ENCODE peak calls at places on chromosome 18, in five cellular contexts. P is CD4-positive, alpha-beta memory T cell; X is MM.1S; S is effector memory CD4-positive, alpha-beta T cell; F is ovary. H is an unnamed sample. For H3K36me3, the result is how much of the 10 kb centered on the place peaks cover.

GRCh38 chr18:24014986-24015896 is 687 bp downstream of the TTC39C start:
- DNase-seq in F (peak), S (peak), X (peak), P (peak), H (no peak)

GRCh38 chr18:24395049-24395780 is 2.4 kb downstream of the OSBPL1A start:
- DNase-seq in P (no peak), S (no peak), F (no peak), X (no peak), H (no peak)

GRCh38 chr18:27605107-27605834 is 420.2 kb upstream of the CHST9 start:
- DNase-seq in P (no peak), X (peak), S (no peak), F (peak), H (no peak)

GRCh38 chr18:75823376-75823950 is 396.0 kb upstream of the SMIM21 start:
- DNase-seq in X (no peak), F (no peak), S (no peak), P (no peak), H (no peak)

GRCh38 chr18:657311-657997 is at the start of gene TYMS:
- DNase-seq in P (no peak), X (peak), S (no peak), F (peak), H (no peak)

GRCh38 chr18:55552498-55553189 is 35.3 kb downstream of the TCF4 start:
- DNase-seq in S (no peak), P (no peak), X (no peak), F (no peak), H (no peak)

GRCh38 chr18:67463829-67464228 is 52.7 kb downstream of the DSEL start:
- DNase-seq in F (no peak), S (no peak), X (no peak), P (no peak), H (no peak)

GRCh38 chr18:56489901-56490300 is 148.5 kb downstream of the TXNL1 start:
- DNase-seq in X (no peak), F (no peak), P (no peak), S (no peak), H (no peak)

GRCh38 chr18:55262021-55262560 is 302.8 kb upstream of the CCDC68 start:
- DNase-seq in S (no peak), F (no peak), X (no peak), P (no peak), H (no peak)

GRCh38 chr18:13550446-13551304 is 175.7 kb downstream of the FAM210A start:
- DNase-seq in S (no peak), X (no peak), P (no peak), F (no peak), H (no peak)

GRCh38 chr18:14781671-14782070 is 33.7 kb downstream of the ANKRD30B start:
- DNase-seq in P (no peak), F (no peak), S (no peak), X (no peak), H (no peak)

GRCh38 chr18:815353-815752 is 3.3 kb upstream of the YES1 start:
- DNase-seq in S (no peak), F (no peak), X (no peak), P (no peak), H (no peak)

GRCh38 chr18:23612434-23613090 is 26.3 kb upstream of the NPC1 start:
- DNase-seq in F (no peak), X (no peak), P (no peak), S (no peak), H (no peak)

GRCh38 chr18:52992041-52992440 is 652.0 kb downstream of the DCC start:
- DNase-seq in S (no peak), F (no peak), X (no peak), P (no peak), H (no peak)

GRCh38 chr18:75340206-75340605 is 87.3 kb downstream of the SMIM21 start:
- DNase-seq in X (no peak), F (no peak), P (no peak), S (no peak), H (no peak)

GRCh38 chr18:67551146-67551545 is 34.6 kb upstream of the DSEL start:
- DNase-seq in X (no peak), S (no peak), F (no peak), P (no peak), H (no peak)

GRCh38 chr18:61816071-61816470 is 76.7 kb downstream of the RNF152 start:
- DNase-seq in F (no peak), S (no peak), X (no peak), P (no peak), H (no peak)

GRCh38 chr18:62437520-62438329 is 85.1 kb upstream of the ZCCHC2 start:
- DNase-seq in X (no peak), S (no peak), P (no peak), F (no peak), H (no peak)

GRCh38 chr18:51195086-51195601 is 2.3 kb downstream of the MEX3C start:
- DNase-seq in P (no peak), X (no peak), F (no peak), S (no peak), H (no peak)

GRCh38 chr18:51197661-51198424 is at the start of gene MEX3C:
- DNase-seq in P (peak), S (peak), X (peak), F (peak), H (peak)

GRCh38 chr18:51196116-51196810 is 1.2 kb downstream of the MEX3C start:
- DNase-seq in S (no peak), P (peak), F (peak), X (peak), H (no peak)

GRCh38 chr18:51195602-51196115 is 1.8 kb downstream of the MEX3C start:
- DNase-seq in P (peak), S (no peak), F (no peak), X (peak), H (no peak)

DNA sequence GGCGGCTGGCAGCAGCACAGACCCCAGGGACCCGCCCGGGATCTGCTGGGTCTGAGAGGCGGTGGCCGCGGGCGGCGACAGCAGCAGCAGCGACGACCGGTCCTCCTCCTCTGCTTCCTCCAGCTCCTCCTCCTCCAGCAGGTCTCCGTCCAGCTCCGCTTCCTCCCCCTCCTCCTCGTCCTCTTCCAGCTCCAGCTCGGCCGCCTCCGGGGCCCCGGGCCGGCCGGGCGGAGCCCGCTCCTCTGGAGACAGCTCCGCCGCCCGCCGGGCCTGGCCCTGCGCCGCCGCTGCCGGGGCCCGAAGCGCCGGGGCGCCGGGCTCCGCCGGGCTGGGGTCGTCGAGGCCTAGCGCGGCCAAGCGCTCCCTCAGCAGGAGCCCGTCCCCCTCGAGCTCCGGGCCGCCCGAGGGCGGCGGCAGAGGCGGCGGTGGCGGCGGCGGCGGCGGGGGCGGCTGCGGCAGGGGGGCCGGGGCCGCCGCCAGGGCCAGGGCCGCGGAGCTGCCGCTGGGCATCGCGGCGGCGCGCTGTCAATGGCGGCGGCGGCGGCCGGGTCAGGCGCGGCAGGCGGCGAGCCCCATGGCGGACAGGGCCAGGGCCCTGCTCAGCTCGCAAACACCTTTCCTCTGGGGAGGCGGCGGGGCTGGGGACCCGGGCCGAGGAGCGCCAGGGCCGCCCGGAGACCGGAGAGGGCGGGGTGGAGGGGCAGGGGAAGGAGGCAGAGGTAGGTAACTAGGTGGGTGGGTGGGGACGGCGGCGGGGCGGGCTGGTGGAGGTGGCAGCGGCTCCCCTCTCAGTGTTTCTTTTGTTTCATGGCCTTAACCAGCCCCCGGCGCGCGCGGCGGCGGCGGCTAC is 445 bp downstream of the MEX3C start:
- DNase-seq in P (peak), S (no peak), F (peak), X (peak), H (no peak)
- H3K36me3 ChIP-seq in P (under half), S (under half), F (under half), X (under half), H (under half)

GRCh38 chr18:54203914-54204313 is 20.6 kb downstream of the MBD2 start:
- DNase-seq in X (no peak), P (no peak), S (no peak), F (no peak), H (no peak)

GRCh38 chr18:54202851-54203250 is 21.6 kb downstream of the MBD2 start:
- DNase-seq in S (no peak), P (no peak), X (no peak), F (no peak), H (no peak)

GRCh38 chr18:54206447-54206846 is 18.0 kb downstream of the MBD2 start:
- DNase-seq in S (no peak), X (no peak), P (no peak), F (no peak), H (no peak)

GRCh38 chr18:54205951-54206350 is 18.5 kb downstream of the MBD2 start:
- DNase-seq in X (no peak), P (no peak), S (no peak), F (no peak), H (no peak)

DNA sequence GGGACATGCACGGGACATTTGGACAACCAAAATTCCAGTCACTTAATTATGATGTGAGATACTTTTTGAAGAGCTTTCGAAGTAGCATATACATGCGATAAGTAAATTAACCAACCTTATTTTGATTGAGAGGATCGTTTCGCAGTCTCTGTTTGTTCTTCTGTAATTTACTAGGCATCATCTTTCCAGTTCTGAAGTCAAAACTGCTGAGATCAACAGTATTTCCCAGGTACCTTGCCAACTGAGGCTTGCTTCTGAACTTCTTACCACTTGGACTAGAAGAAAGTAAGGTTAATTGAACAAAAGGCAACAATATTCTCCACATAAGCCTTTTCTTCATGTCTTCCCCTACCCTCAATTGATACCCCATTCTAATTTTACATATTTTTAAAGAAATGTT is 19.6 kb downstream of the MBD2 start:
- DNase-seq in F (no peak), X (no peak), P (no peak), S (no peak), H (no peak)
- H3K36me3 ChIP-seq in F (under half), X (under half), P (under half), S (under half), H (under half)

GRCh38 chr18:45887585-45887984 is 62.1 kb downstream of the SIGLEC15 start:
- DNase-seq in F (no peak), S (no peak), X (no peak), P (no peak), H (no peak)
- H3K36me3 ChIP-seq in F (under half), S (under half), X (under half), P (under half), H (under half)

DNA sequence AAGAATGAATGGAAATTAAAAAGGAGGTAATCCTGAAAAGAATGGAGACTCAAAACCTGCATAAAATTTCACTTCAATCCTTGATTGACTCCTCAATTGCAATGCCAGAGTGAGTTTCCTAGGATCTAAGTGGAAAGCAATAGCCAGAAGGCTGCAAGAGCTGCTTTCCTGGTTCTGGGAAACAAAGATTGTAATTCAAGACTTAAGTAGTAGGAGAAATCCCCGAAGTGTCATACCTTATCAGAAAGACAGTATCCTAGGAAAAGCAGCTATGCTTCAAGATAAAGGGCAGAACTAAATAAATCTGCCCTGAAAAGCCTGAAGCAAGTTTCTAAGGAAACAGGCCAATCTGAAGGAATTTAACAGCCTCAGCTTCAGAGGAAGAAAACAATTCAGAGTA is 390.2 kb downstream of the DSC3 start:
- DNase-seq in S (no peak), F (no peak), P (no peak), X (no peak), H (no peak)
- H3K36me3 ChIP-seq in S (under half), F (under half), P (under half), X (under half), H (under half)

DNA sequence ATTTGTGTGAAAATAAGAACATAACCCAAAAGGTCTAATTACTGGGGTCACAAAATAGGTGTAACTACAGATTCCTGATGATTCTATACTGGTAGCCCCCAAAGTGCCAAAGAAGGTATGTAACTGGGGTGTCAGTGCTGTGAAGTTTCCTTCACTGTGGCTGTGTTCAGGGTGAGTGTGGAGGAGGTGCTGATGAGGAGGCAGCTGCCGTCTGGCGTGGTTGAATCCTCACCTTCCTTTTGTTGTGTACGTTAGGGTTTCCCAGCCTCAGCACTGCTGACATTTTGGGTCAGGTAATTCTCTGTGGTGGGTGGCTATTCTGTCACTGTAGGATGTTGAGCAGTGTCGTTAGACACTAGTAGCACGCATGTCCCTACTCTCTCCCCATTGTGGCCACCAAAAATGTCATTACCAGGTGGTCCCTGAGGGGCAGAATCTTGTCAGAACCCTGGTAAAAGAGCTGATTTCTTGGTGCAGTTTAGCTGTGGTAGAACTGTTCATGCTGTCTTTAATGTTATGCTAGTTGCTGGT is 31.5 kb downstream of the ADNP2 start:
- DNase-seq in S (no peak), F (no peak), P (no peak), X (no peak), H (no peak)
- H3K36me3 ChIP-seq in S (under half), F (under half), P (under half), X (under half), H (under half)

DNA sequence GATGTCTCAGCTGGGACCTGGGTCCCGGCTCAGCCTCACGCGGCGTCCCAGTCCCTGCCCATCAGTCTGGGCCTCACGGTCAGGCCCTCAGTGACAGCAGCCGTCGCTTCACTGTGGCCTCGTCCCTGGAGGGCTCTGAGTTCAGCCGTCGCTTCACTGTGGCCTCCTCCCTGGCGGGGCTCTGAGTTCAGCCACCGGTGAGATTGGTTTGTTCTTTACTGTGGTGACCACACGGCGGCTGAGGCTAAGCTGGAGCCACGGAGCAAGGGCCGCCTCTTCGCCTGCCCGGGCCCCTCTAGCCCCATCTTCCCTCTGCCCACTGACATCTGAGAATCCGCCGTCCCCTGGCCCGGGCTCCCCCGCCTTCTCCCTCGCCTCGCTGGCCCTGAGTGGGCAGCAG is 51.2 kb downstream of the NFATC1 start:
- DNase-seq in P (no peak), S (no peak), X (no peak), F (no peak), H (no peak)
- H3K36me3 ChIP-seq in P (under half), S (half or more), X (under half), F (under half), H (under half)

DNA sequence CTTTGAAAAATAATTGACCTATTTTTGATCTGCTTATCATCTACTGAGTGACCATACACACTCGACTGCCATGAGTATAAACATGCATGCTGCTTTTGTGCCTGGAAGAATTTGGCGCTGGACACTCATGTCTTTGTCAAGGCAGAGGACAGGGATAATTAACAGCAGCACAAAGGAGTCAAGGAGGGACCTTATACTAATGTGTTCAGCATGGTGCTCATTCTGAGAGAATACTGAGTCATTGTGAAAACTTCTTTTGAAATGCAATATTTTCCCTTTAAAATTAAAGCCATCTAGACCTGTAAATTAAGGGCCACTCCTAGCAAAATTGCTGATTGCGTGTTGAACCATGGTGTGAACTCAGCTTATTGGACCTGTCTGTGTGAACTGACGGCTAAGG is 116.3 kb downstream of the ZNF532 start:
- DNase-seq in P (no peak), X (no peak), F (no peak), S (no peak), H (no peak)
- H3K36me3 ChIP-seq in P (under half), X (under half), F (under half), S (under half), H (under half)

DNA sequence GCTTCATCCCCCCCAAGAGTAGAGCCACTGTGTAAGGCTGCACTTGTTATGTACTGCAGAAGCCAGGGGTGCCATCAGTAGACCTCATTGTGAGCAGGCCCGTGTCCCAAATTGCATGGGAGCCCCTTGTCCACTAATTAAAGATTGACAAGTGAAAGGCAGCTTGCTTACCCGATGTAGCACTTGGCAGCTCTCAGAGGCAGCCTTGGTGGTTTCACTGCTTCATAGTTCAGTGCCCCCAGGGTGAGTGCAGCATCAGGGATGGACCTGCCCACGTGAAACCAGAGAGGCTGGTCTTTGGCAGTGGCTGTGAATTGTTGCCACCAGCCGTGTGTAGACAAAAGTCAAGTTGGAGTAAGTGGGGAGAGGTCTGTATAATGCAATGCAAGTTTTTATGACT is 13.3 kb downstream of the TUBB6 start:
- DNase-seq in P (no peak), S (no peak), F (no peak), X (no peak), H (no peak)
- H3K36me3 ChIP-seq in P (under half), S (under half), F (under half), X (under half), H (under half)

GRCh38 chr18:9130806-9131205 is 5.8 kb upstream of the ANKRD12 start:
- DNase-seq in X (no peak), P (no peak), S (no peak), F (no peak), H (no peak)
- H3K36me3 ChIP-seq in X (under half), P (under half), S (half or more), F (under half), H (under half)

GRCh38 chr18:79941473-79942119 is 9.9 kb downstream of the SLC66A2 start:
- DNase-seq in S (no peak), F (no peak), P (no peak), X (no peak), H (no peak)

GRCh38 chr18:79940814-79941472 is 10.5 kb downstream of the SLC66A2 start:
- DNase-seq in X (no peak), P (no peak), F (no peak), S (no peak), H (no peak)

GRCh38 chr18:79942211-79942610 is 9.2 kb downstream of the SLC66A2 start:
- DNase-seq in X (no peak), F (no peak), S (no peak), P (no peak), H (no peak)

GRCh38 chr18:79939096-79939495 is 12.4 kb downstream of the SLC66A2 start:
- DNase-seq in X (no peak), P (no peak), S (no peak), F (no peak), H (no peak)

DNA sequence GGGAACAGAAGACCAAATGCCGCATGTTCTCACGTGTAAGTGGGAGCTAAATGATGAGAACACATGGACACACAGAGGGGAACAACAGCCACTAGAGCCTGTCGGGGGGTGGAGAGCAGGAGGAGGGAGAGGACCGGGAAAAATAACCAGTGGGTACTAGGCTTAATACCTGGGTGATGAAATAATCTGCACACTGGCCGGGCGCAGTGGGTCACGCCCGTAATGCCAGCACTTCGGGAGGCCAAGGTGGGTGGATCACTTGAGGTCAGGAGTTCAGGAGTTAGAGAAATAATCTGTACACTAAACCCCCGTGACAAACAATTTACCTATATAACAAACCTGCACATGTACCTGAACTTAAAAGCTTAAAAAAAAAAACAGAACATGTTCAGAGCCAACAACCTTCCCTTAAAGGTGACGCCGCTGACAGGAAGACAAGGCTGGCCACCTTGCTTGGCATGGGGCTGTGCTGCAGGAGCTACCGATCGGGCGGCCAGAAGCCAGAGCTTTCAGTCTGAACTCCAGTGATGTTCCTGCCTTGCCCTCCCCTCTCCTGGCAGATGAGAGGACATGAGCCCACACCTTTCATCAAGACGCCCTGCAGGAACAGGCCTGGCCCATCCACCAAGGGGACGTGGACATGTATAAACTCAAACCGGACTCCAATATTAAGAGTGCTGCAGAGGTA is 11.2 kb downstream of the SLC66A2 start:
- DNase-seq in P (no peak), S (no peak), X (no peak), F (no peak), H (no peak)
- H3K36me3 ChIP-seq in P (under half), S (under half), X (under half), F (under half), H (under half)